ENCODE peak calls at places on chromosomes 6 and 20, in five cellular contexts. F is prostate gland; H is CD8-positive, alpha-beta T cell; B is AG10803; M is Peyer's patch. R is an unnamed sample.

GRCh38 chr6:22239261-22239660 is 57.6 kb downstream of the PRL start:
- DNase-seq in F (no peak), H (no peak), B (no peak), M (no peak), R (no peak)

GRCh38 chr6:148761532-148761951 is 14.7 kb downstream of the UST start:
- DNase-seq in F (no peak), H (no peak), B (peak; percentile 59), M (peak; percentile 74), R (no peak)

GRCh38 chr20:58818585-58819285 is 32.0 kb downstream of the GNAS-AS1 start:
- DNase-seq in F (no peak), H (no peak), B (peak; percentile 93), M (no peak), R (no peak)

GRCh38 chr20:40943591-40943990 is 85.0 kb upstream of the TOP1 start:
- DNase-seq in F (no peak), H (no peak), B (no peak), M (no peak), R (no peak)

GRCh38 chr20:61801428-61801827 is 264.3 kb downstream of the TAF4 start:
- DNase-seq in F (no peak), H (no peak), B (no peak), M (no peak), R (no peak)

GRCh38 chr20:51420111-51420510 is 122.4 kb downstream of the NFATC2 start:
- DNase-seq in F (no peak), H (no peak), B (peak; percentile 21), M (no peak), R (no peak)

GRCh38 chr6:107489636-107490567 is at the start of gene SOBP:
- DNase-seq in F (peak; percentile 49), H (peak; percentile 9), B (no peak), M (peak; percentile 30), R (peak; percentile 84)

GRCh38 chr20:20712004-20712473 is 405 bp downstream of the RALGAPA2 start:
- DNase-seq in F (peak; percentile 25), H (no peak), B (no peak), M (no peak), R (peak; percentile 39)

GRCh38 chr6:11221623-11222384 is 10.7 kb downstream of the NEDD9 start:
- DNase-seq in F (no peak), H (no peak), B (no peak), M (no peak), R (no peak)

GRCh38 chr20:41172296-41173140 is 35.2 kb downstream of the PLCG1 start:
- DNase-seq in F (no peak), H (no peak), B (no peak), M (no peak), R (no peak)

GRCh38 chr20:653590-654426 is 808 bp upstream of the SRXN1 start:
- DNase-seq in F (no peak), H (no peak), B (no peak), M (no peak), R (no peak)

GRCh38 chr20:58709013-58709702 is 16.6 kb downstream of the NPEPL1 start:
- DNase-seq in F (no peak), H (no peak), B (no peak), M (peak; percentile 6), R (no peak)

GRCh38 chr20:57137676-57138075 is 128.8 kb downstream of the BMP7 start:
- DNase-seq in F (no peak), H (no peak), B (no peak), M (no peak), R (no peak)

GRCh38 chr6:39088331-39088730 is 26.7 kb downstream of the SAYSD1 start:
- DNase-seq in F (no peak), H (no peak), B (peak; percentile 53), M (no peak), R (no peak)

GRCh38 chr6:82365011-82365751 is 1.6 kb downstream of the TPBG start:
- DNase-seq in F (peak; percentile 19), H (no peak), B (peak; percentile 29), M (no peak), R (no peak)

GRCh38 chr6:9527679-9528286 is 887.1 kb downstream of the TFAP2A start:
- DNase-seq in F (no peak), H (no peak), B (no peak), M (no peak), R (no peak)

GRCh38 chr20:63791497-63792156 is 39.4 kb downstream of the ZBTB46 start:
- DNase-seq in F (no peak), H (no peak), B (no peak), M (no peak), R (no peak)

GRCh38 chr20:1938464-1939269 is 43.5 kb downstream of the SIRPA start:
- DNase-seq in F (no peak), H (no peak), B (no peak), M (no peak), R (no peak)

GRCh38 chr20:1941226-1941625 is 46.0 kb downstream of the SIRPA start:
- DNase-seq in F (peak; percentile 63), H (no peak), B (peak; percentile 56), M (no peak), R (no peak)

GRCh38 chr20:1937316-1937976 is 42.2 kb downstream of the SIRPA start:
- DNase-seq in F (no peak), H (no peak), B (no peak), M (no peak), R (no peak)

GRCh38 chr20:1940581-1940980 is 45.4 kb downstream of the SIRPA start:
- DNase-seq in F (no peak), H (no peak), B (no peak), M (no peak), R (no peak)

DNA sequence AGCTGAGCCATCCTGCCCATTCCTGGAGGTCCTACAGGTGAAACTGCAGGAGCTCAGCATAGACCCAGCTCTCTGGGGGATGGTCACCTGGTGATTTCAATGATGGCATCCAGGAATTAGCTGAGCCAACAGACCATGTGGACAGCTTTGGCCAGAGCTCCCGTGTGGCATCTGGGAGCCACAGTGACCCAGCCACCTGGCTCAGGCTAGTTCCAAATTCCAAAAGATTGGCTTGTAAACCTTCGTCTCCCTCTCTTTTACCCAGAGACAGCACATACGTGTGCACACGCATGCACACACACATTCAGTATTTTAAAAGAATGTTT is 44.0 kb downstream of the SIRPA start:
- DNase-seq in F (no peak), H (no peak), B (no peak), M (no peak), R (no peak)
- H3K4me3 ChIP-seq in F (no peak overlapping the region), H (no peak overlapping the region), B (no peak overlapping the region), M (no peak overlapping the region), R (no peak overlapping the region)

DNA sequence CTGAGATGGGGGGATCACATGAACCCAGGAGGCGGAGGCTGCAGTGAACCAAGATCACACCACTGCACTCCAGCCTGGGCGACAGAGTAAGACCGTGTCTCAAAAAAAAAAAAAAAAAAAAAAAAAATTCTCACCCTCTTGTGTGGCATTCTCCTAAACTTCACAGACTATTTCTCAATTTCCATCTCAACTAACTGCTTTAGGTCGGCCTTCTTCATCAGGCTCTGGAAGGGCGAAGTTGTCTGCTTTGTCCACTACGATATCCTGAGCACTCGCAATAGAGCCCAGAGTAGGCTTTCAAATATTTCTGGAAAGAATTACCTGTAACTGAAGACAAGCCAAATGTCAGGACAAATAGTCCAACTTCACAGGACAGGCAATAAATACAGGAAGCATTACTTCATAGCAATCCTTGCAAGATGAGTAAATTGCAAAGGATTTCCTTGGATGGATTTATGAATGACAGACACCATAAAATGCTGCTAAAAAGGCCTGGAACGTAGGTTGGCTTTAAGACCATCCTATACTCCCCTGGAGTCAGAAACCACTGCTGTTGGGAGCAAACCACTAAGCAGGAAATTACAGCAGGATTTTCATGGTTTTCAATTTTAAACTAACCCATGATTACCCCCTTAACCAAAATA is 116.3 kb upstream of the SLC2A12 start:
- DNase-seq in F (no peak), H (no peak), B (peak; percentile 24), M (no peak), R (no peak)
- H3K4me3 ChIP-seq in F (no peak overlapping the region), H (no peak overlapping the region), B (no peak overlapping the region), M (no peak overlapping the region), R (no peak overlapping the region)

DNA sequence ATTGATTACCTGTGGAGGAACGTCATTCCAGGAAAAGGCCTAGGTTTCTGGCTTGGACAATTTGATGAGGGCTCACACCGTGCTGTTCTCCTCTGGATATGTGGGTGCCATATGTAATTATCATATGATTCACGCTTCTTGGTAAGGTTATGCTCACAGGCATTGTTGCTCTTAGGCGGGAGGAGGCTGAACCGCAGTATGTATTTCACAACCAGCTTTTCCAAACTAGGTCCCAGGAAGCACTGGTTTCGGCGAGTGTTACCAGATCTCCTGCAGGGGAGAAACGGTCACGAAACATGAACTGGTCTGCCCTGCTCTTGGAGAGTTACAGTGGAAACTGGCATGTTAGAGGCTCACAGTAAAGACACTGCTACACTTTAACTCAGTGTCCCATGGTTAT is 793 bp upstream of the FAM50B start:
- DNase-seq in F (no peak), H (no peak), B (peak; percentile 84), M (no peak), R (no peak)
- H3K4me3 ChIP-seq in F (no peak overlapping the region), H (peak overlapping the region; percentile 63), B (peak overlapping the region; percentile 47), M (peak overlapping the region; percentile 26), R (peak overlapping the region; percentile 62)

GRCh38 chr20:46293084-46293483 is 15.2 kb downstream of the CDH22 start:
- DNase-seq in F (no peak), H (no peak), B (peak; percentile 23), M (no peak), R (no peak)
- H3K4me3 ChIP-seq in F (no peak overlapping the region), H (no peak overlapping the region), B (no peak overlapping the region), M (no peak overlapping the region), R (no peak overlapping the region)

DNA sequence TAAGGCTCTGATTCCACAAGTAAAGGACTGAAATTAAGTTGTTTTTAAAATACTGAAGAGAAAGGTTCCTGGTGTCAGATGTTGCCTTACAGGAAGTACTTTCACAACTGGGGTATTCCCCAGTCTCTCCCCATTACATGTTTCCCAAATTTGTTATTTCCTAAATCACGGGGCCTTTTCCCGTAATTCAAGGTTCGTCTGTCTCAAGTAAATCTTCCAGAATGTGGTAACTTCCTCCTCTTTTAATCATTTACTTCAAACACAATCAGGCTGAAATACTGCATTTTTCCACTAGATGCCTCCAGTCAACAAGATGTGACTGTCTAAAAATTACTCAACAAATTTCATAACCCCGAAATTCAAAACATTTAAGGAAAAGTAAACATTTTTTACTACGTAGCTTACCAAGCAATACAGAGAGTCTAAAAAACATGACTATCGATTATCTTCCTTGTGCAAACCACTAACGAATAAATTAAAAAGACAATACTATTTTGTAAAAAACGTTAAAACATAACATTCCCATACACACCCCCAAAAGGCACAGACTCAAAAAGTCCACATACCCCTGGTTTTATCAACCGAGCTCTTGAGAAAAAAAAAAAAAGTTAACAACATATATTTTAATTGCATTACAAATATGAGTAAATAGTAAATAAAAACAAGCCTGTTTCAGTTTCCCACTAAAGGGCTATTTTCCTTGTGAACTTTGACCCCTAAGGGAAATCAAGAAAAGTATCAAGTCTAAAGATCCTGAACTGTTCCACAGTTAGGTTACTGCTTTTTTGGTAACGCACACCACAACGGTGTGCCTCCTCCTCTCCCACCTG is 1.7 kb downstream of the SOD2 start:
- DNase-seq in F (peak; percentile 48), H (no peak), B (peak; percentile 90), M (no peak), R (peak; percentile 26)
- H3K4me3 ChIP-seq in F (peak overlapping the region; percentile 83), H (peak overlapping the region; percentile 54), B (peak overlapping the region; percentile 83), M (peak overlapping the region; percentile 95), R (peak overlapping the region; percentile 68)

GRCh38 chr6:45421700-45422540 is 44.2 kb upstream of the SUPT3H start:
- DNase-seq in F (peak; percentile 61), H (peak; percentile 34), B (peak; percentile 76), M (peak; percentile 71), R (peak; percentile 65)
- H3K4me3 ChIP-seq in F (peak overlapping the region; percentile 45), H (peak overlapping the region; percentile 64), B (peak overlapping the region; percentile 90), M (peak overlapping the region; percentile 81), R (peak overlapping the region; percentile 72)

R was measured in heart left ventricle.